ENCODE peak calls at places on chromosome 1, in eight cellular contexts. L is 8988T, Q is NCI-H345, B is hypothalamus, U is astrocyte of the spinal cord, M is GM23248, K is SJCRH30, Y is left ventricle myocardium inferior. R is an unnamed sample.

GRCh38 chr1:8182034-8182761 is 135.7 kb upstream of the SLC45A1 start:
- DNase-seq in L (no peak), Q (no peak), M (peak; percentile 51), K (no peak), Y (no peak), B (no peak), U (peak; percentile 84), R (no peak)

GRCh38 chr1:32791881-32792280 is 25.3 kb downstream of the YARS1 start:
- DNase-seq in U (no peak), Y (no peak), M (peak; percentile 63), B (no peak), L (no peak), K (no peak), Q (no peak), R (no peak)

GRCh38 chr1:214446772-214447556 is 104.4 kb downstream of the PTPN14 start:
- DNase-seq in U (peak; percentile 97), L (peak; percentile 51), Y (no peak), Q (no peak), M (peak; percentile 94), B (no peak), K (peak; percentile 84), R (no peak)

GRCh38 chr1:64112281-64112680 is 91.1 kb upstream of the UBE2U start:
- DNase-seq in L (no peak), Y (no peak), K (no peak), U (peak; percentile 74), B (no peak), M (peak; percentile 90), Q (no peak), R (no peak)

GRCh38 chr1:41612953-41613352 is 128.5 kb upstream of the EDN2 start:
- DNase-seq in Q (no peak), U (no peak), K (no peak), M (peak; percentile 41), Y (no peak), L (no peak), B (no peak), R (no peak)

GRCh38 chr1:41741244-41741643 is 177.5 kb downstream of the HIVEP3 start:
- DNase-seq in B (no peak), M (no peak), L (no peak), U (no peak), Q (no peak), Y (no peak), K (no peak), R (no peak)

GRCh38 chr1:50700226-50701020 is 259.6 kb downstream of the FAF1 start:
- DNase-seq in Q (peak; percentile 88), B (no peak), K (no peak), M (no peak), Y (no peak), U (no peak), L (no peak), R (no peak)

GRCh38 chr1:231748744-231749143 is 122.2 kb downstream of the DISC1 start:
- DNase-seq in Y (no peak), Q (peak; percentile 46), K (peak; percentile 72), U (no peak), B (no peak), M (no peak), L (no peak), R (no peak)

GRCh38 chr1:22045604-22046228 is 6.8 kb upstream of the CDC42 start:
- DNase-seq in L (no peak), U (no peak), Y (no peak), Q (no peak), K (no peak), M (peak; percentile 31), B (no peak), R (no peak)

GRCh38 chr1:109369167-109369746 is 28.5 kb downstream of the SORT1 start:
- DNase-seq in U (peak; percentile 28), L (no peak), K (no peak), B (no peak), Q (no peak), M (peak; percentile 59), Y (no peak), R (no peak)

GRCh38 chr1:225467193-225468020 is 39.6 kb upstream of the LBR start:
- DNase-seq in U (no peak), M (no peak), B (no peak), K (no peak), Q (no peak), Y (peak; percentile 71), L (no peak), R (peak; percentile 87)

GRCh38 chr1:9151326-9151860 is 22.5 kb upstream of the GPR157 start:
- DNase-seq in L (no peak), U (peak; percentile 37), Q (no peak), B (no peak), Y (peak; percentile 40), K (no peak), M (peak; percentile 36), R (peak; percentile 64)

GRCh38 chr1:155858805-155859233 is 548 bp upstream of the SYT11 start:
- DNase-seq in Y (peak; percentile 15), B (no peak), K (no peak), M (peak; percentile 74), L (no peak), Q (no peak), U (no peak), R (peak; percentile 31)

GRCh38 chr1:6445062-6445763 is 20.6 kb downstream of the ESPN start:
- DNase-seq in M (peak; percentile 59), L (no peak), Y (no peak), B (no peak), K (no peak), U (no peak), Q (no peak), R (no peak)